ENCODE peak calls at places on chromosomes 7 and 10, in six cellular contexts. H is HepG2, K is K562, S is HCT116, E is Panc1, N is H1. Y is an unnamed sample.

GRCh38 chr7:117600912-117601311 is 121.1 kb downstream of the CFTR start:
- DNase-seq in H (no peak), K (no peak), S (no peak), E (no peak), N (no peak), Y (no peak)

GRCh38 chr7:22441157-22441556 is 58.8 kb downstream of the STEAP1B start:
- DNase-seq in H (no peak), K (no peak), S (no peak), E (no peak), N (no peak), Y (no peak)

GRCh38 chr10:69739561-69739960 is 62.1 kb upstream of the COL13A1 start:
- DNase-seq in H (no peak), K (no peak), S (no peak), E (no peak), N (no peak), Y (no peak)

GRCh38 chr10:60206735-60207134 is 182.9 kb downstream of the ANK3 start:
- DNase-seq in H (no peak), K (no peak), S (no peak), E (no peak), N (no peak), Y (no peak)

GRCh38 chr7:98357751-98358161 is 43.1 kb downstream of the BAIAP2L1 start:
- DNase-seq in H (peak), K (no peak), S (no peak), E (peak), N (no peak), Y (no peak)

GRCh38 chr7:47843291-47843690 is 105.0 kb downstream of the PKD1L1 start:
- DNase-seq in H (no peak), K (no peak), S (no peak), E (no peak), N (no peak), Y (no peak)

GRCh38 chr7:151518105-151518780 is 1.5 kb downstream of the RHEB start:
- DNase-seq in H (peak), K (no peak), S (no peak), E (no peak), N (no peak), Y (peak)

GRCh38 chr10:132030898-132031463 is 34.8 kb upstream of the JAKMIP3 start:
- DNase-seq in H (no peak), K (no peak), S (no peak), E (no peak), N (no peak), Y (no peak)

GRCh38 chr7:151137841-151138540 is 29.5 kb downstream of the GBX1 start:
- DNase-seq in H (no peak), K (no peak), S (no peak), E (no peak), N (no peak), Y (peak)

GRCh38 chr7:80584778-80585177 is 53.7 kb upstream of the CD36 start:
- DNase-seq in H (peak), K (no peak), S (no peak), E (no peak), N (no peak), Y (no peak)

GRCh38 chr7:64996305-64996704 is 5.5 kb upstream of the ZNF117 start:
- DNase-seq in H (no peak), K (no peak), S (no peak), E (no peak), N (no peak), Y (no peak)

GRCh38 chr10:124450783-124451057 is 885 bp upstream of the NKX1-2 start:
- DNase-seq in H (no peak), K (no peak), S (no peak), E (no peak), N (no peak), Y (no peak)

GRCh38 chr10:74334221-74334620 is 183.2 kb downstream of the ADK start:
- DNase-seq in H (no peak), K (no peak), S (no peak), E (no peak), N (no peak), Y (no peak)

GRCh38 chr10:86046845-86047460 is 319.6 kb downstream of the GRID1 start:
- DNase-seq in H (no peak), K (no peak), S (peak), E (no peak), N (no peak), Y (no peak)

GRCh38 chr10:29063806-29064644 is 224.8 kb upstream of the LYZL1 start:
- DNase-seq in H (peak), K (no peak), S (no peak), E (no peak), N (no peak), Y (no peak)

GRCh38 chr7:143199040-143199439 is 15.8 kb downstream of the TAS2R39 start:
- DNase-seq in H (no peak), K (no peak), S (no peak), E (no peak), N (no peak), Y (no peak)

GRCh38 chr7:84746347-84746746 is 440.5 kb downstream of the SEMA3D start:
- DNase-seq in H (no peak), K (no peak), S (no peak), E (no peak), N (no peak), Y (peak)

GRCh38 chr7:82507976-82508677 is 64.5 kb upstream of the CACNA2D1 start:
- DNase-seq in H (no peak), K (no peak), S (no peak), E (no peak), N (no peak), Y (no peak)

GRCh38 chr10:80664071-80664680 is 126.5 kb downstream of the SH2D4B start:
- DNase-seq in H (peak), K (peak), S (peak), E (peak), N (peak), Y (peak)

GRCh38 chr7:42980084-42980483 is 47.9 kb downstream of the MRPL32 start:
- DNase-seq in H (no peak), K (no peak), S (no peak), E (no peak), N (no peak), Y (no peak)

GRCh38 chr7:149776305-149776704 is 2.9 kb upstream of the ZNF467 start:
- DNase-seq in H (no peak), K (no peak), S (no peak), E (no peak), N (no peak), Y (peak)

GRCh38 chr10:79050896-79051555 is 17.7 kb upstream of the ZMIZ1 start:
- DNase-seq in H (no peak), K (no peak), S (no peak), E (no peak), N (no peak), Y (no peak)

GRCh38 chr7:119175916-119176627 is 951.6 kb downstream of the ANKRD7 start:
- DNase-seq in H (peak), K (no peak), S (peak), E (peak), N (peak), Y (peak)

GRCh38 chr7:19520392-19520791 is 188.4 kb downstream of the POLR1F start:
- DNase-seq in H (no peak), K (no peak), S (no peak), E (no peak), N (no peak), Y (no peak)

GRCh38 chr7:107023522-107024149 is 20.9 kb upstream of the PRKAR2B start:
- DNase-seq in H (no peak), K (no peak), S (no peak), E (no peak), N (no peak), Y (no peak)

GRCh38 chr7:21566094-21566493 is 23.3 kb downstream of the DNAH11 start:
- DNase-seq in H (peak), K (no peak), S (no peak), E (no peak), N (no peak), Y (no peak)

GRCh38 chr10:69728335-69728861 is 73.3 kb upstream of the COL13A1 start:
- DNase-seq in H (no peak), K (no peak), S (no peak), E (no peak), N (peak), Y (peak)

GRCh38 chr7:154167807-154168206 is 115.6 kb downstream of the DPP6 start:
- DNase-seq in H (no peak), K (no peak), S (no peak), E (no peak), N (no peak), Y (peak)

GRCh38 chr10:91162050-91162494 is 58.4 kb upstream of the PCGF5 start:
- DNase-seq in H (peak), K (peak), S (no peak), E (no peak), N (no peak), Y (no peak)

GRCh38 chr10:118210276-118210675 is 131.8 kb downstream of the FAM204A start:
- DNase-seq in H (no peak), K (no peak), S (no peak), E (no peak), N (no peak), Y (no peak)

GRCh38 chr10:12849351-12850181 is 151.9 kb downstream of the CCDC3 start:
- DNase-seq in H (no peak), K (no peak), S (no peak), E (no peak), N (no peak), Y (peak)

GRCh38 chr10:26448706-26449435 is 10.7 kb downstream of the APBB1IP start:
- DNase-seq in H (no peak), K (no peak), S (no peak), E (no peak), N (no peak), Y (no peak)

GRCh38 chr10:3835770-3836169 is 50.8 kb upstream of the KLF6 start:
- DNase-seq in H (no peak), K (no peak), S (no peak), E (no peak), N (no peak), Y (peak)

GRCh38 chr10:47262606-47263295 is 37.2 kb upstream of the GDF10 start:
- DNase-seq in H (peak), K (no peak), S (no peak), E (no peak), N (no peak), Y (no peak)

GRCh38 chr10:129161184-129161583 is 305.9 kb upstream of the MGMT start:
- DNase-seq in H (no peak), K (no peak), S (no peak), E (peak), N (peak), Y (no peak)

GRCh38 chr10:127157506-127158205 is 38.7 kb downstream of the INSYN2A start:
- DNase-seq in H (no peak), K (no peak), S (no peak), E (no peak), N (no peak), Y (no peak)

GRCh38 chr7:131501930-131502685 is 54.3 kb downstream of the PODXL start:
- DNase-seq in H (no peak), K (no peak), S (no peak), E (no peak), N (no peak), Y (no peak)

GRCh38 chr10:84665883-84666463 is 337.6 kb downstream of the CCSER2 start:
- DNase-seq in H (peak), K (peak), S (peak), E (no peak), N (peak), Y (no peak)

GRCh38 chr10:92880233-92880861 is 32.0 kb downstream of the EXOC6 start:
- DNase-seq in H (peak), K (no peak), S (peak), E (no peak), N (no peak), Y (peak)
- TF ChIP-seq SIN3A in H (no peak), K (no peak), S (no peak), E (no peak), N (no peak), Y (no peak)

DNA sequence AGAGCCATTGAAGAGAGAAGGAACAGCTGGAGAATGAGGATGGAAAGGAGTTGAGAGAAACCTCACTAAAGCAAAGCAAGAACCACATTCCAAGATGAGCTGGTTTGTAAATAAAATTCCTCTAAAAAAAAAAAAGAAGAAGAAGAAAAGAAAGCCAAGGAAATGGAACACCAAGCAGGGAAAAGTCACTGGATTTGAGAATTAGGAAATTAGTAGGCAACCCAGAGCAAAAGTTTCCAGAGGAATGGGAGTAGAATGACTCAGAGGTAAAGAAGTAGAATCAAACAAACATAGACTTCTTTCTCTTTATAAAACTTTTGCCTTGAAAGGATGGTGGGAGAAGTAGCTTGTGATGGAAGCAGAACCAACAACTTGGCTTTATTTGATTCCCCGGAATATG is 3.9 kb downstream of the CH25H start:
- DNase-seq in H (no peak), K (no peak), S (no peak), E (no peak), N (no peak), Y (no peak)
- TF ChIP-seq SIN3A in H (no peak), K (no peak), S (no peak), E (no peak), N (no peak), Y (no peak)

DNA sequence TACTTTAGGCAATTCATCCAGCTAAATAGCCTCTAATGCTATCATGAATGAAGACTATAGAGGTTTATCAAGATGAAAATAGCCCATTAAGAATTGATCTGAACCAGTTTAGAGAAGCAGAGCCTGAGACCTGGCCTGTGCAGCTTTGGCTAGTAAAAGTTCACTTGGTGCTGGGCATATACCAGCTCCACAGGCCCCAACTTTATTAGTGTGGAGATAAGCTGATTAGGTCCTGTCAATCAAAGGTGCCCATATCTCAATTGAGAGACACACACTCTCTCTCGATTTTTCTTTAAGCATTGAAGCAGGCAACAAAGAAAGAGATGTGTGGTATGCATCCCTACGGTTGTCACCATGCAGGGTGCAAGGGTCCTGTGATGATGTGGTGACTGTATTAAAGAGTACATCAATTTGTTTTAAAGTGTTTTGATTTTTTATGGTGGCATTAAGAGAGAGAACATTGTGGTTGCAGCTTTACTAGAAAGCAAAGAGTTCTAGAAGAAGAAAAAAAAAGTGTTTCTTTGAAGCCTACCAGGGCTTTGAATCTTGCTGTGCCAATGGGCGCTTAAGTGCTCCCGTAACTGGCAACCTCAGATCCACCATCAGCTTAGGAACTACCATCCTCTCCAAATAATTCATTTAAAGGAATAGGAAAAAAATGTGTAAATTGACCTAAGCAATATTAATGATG is 111.6 kb downstream of the VTI1A start:
- DNase-seq in H (no peak), K (no peak), S (no peak), E (no peak), N (no peak), Y (no peak)
- TF ChIP-seq SIN3A in H (no peak), K (no peak), S (no peak), E (no peak), N (no peak), Y (no peak)

GRCh38 chr7:27184342-27185012 is 555 bp downstream of the HOXA11 start:
- DNase-seq in H (no peak), K (no peak), S (no peak), E (no peak), N (no peak), Y (peak)

GRCh38 chr7:27187158-27187701 is 2.2 kb upstream of the HOXA11 start:
- DNase-seq in H (no peak), K (no peak), S (no peak), E (no peak), N (no peak), Y (no peak)

GRCh38 chr7:27185013-27185707 is at the start of gene HOXA11:
- DNase-seq in H (no peak), K (no peak), S (no peak), E (no peak), N (no peak), Y (no peak)

GRCh38 chr7:27186450-27187157 is 1.6 kb upstream of the HOXA11 start:
- DNase-seq in H (no peak), K (no peak), S (no peak), E (no peak), N (no peak), Y (no peak)

GRCh38 chr7:27185708-27186449 is 847 bp upstream of the HOXA11 start:
- DNase-seq in H (no peak), K (no peak), S (no peak), E (no peak), N (no peak), Y (no peak)
- TF ChIP-seq SIN3A in H (no peak), K (no peak), S (no peak), E (no peak), N (no peak), Y (no peak)

GRCh38 chr7:1175967-1176851 is 16.2 kb upstream of the ZFAND2A start:
- DNase-seq in H (peak), K (peak), S (peak), E (peak), N (no peak), Y (peak)
- TF ChIP-seq SIN3A in H (no peak), K (no peak), S (no peak), E (peak), N (no peak), Y (no peak)

GRCh38 chr7:104124893-104125292 is 82.9 kb downstream of the ORC5 start:
- DNase-seq in H (no peak), K (no peak), S (no peak), E (no peak), N (no peak), Y (peak)
- TF ChIP-seq SIN3A in H (no peak), K (no peak), S (no peak), E (no peak), N (no peak), Y (no peak)

DNA sequence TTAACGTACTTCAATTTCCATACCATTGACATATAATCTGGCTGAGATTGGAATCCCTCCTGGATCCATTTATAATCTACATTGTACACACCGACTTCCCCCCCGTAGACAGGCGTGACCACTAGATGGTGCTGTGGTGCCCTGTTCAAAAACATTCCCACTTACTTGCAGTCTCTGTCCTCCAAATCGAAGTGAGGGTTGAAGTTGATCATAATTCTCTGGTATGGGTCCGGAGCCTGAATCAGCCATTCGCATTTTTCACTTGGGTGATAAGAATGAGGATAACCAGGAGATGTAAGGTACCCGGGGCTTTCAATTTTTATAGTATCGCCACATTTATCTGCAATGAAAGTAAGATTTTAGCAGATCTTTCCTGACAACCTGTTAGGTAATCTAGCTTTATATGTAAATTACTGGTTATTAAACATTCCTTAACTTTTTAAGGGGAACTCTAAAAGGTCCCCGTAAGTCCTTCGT is 3.9 kb downstream of the NRP1 start:
- DNase-seq in H (peak), K (peak), S (peak), E (no peak), N (no peak), Y (peak)
- TF ChIP-seq SIN3A in H (no peak), K (no peak), S (no peak), E (no peak), N (no peak), Y (peak)